ENCODE peak calls at places on chromosomes 16 and 17, in five cellular contexts. One of them, this sample, is unnamed.

GRCh38 chr17:48047113-48047740 is 932 bp upstream of the NFE2L1 start:
- DNase-seq in WTC11: no peak
- DNase-seq in cardiac fibroblast: no peak
- DNase-seq in cardiac muscle cell: no peak
- DNase-seq in AG04449: no peak
- DNase-seq in this sample: no peak

GRCh38 chr17:13429201-13429600 is 172.5 kb downstream of the HS3ST3A1 start:
- DNase-seq in AG04449: peak; percentile 69
- DNase-seq in WTC11: no peak
- DNase-seq in cardiac fibroblast: peak; percentile 50
- DNase-seq in cardiac muscle cell: peak; percentile 62
- DNase-seq in this sample: no peak

GRCh38 chr17:16214190-16215001 is 938 bp downstream of the NCOR1 start:
- DNase-seq in AG04449: no peak
- DNase-seq in WTC11: no peak
- DNase-seq in cardiac fibroblast: no peak
- DNase-seq in cardiac muscle cell: no peak
- DNase-seq in this sample: no peak

GRCh38 chr16:10182186-10182683 is at the start of gene GRIN2A:
- DNase-seq in AG04449: no peak
- DNase-seq in cardiac muscle cell: no peak
- DNase-seq in WTC11: peak; percentile 41
- DNase-seq in cardiac fibroblast: no peak
- DNase-seq in this sample: no peak

GRCh38 chr17:81197409-81197795 is 25.4 kb downstream of the CEP131 start:
- DNase-seq in cardiac fibroblast: no peak
- DNase-seq in cardiac muscle cell: no peak
- DNase-seq in AG04449: no peak
- DNase-seq in WTC11: no peak
- DNase-seq in this sample: no peak

GRCh38 chr16:28182183-28182582 is 29.6 kb downstream of the XPO6 start:
- DNase-seq in AG04449: no peak
- DNase-seq in WTC11: no peak
- DNase-seq in cardiac fibroblast: no peak
- DNase-seq in cardiac muscle cell: no peak
- DNase-seq in this sample: no peak

GRCh38 chr17:17940451-17940911 is 31.7 kb downstream of the TOM1L2 start:
- DNase-seq in WTC11: no peak
- DNase-seq in AG04449: no peak
- DNase-seq in cardiac fibroblast: peak; percentile 45
- DNase-seq in cardiac muscle cell: no peak
- DNase-seq in this sample: no peak

GRCh38 chr16:12123462-12123861 is 146.9 kb downstream of the SNX29 start:
- DNase-seq in AG04449: no peak
- DNase-seq in cardiac fibroblast: no peak
- DNase-seq in WTC11: no peak
- DNase-seq in cardiac muscle cell: no peak
- DNase-seq in this sample: no peak

GRCh38 chr16:76157629-76158028 is 119.6 kb upstream of the CNTNAP4 start:
- DNase-seq in AG04449: no peak
- DNase-seq in WTC11: no peak
- DNase-seq in cardiac fibroblast: no peak
- DNase-seq in cardiac muscle cell: no peak
- DNase-seq in this sample: no peak

GRCh38 chr17:41403409-41404023 is 6.1 kb upstream of the KRT31 start:
- DNase-seq in AG04449: no peak
- DNase-seq in WTC11: no peak
- DNase-seq in cardiac fibroblast: no peak
- DNase-seq in cardiac muscle cell: no peak
- DNase-seq in this sample: no peak

GRCh38 chr17:80526116-80526910 is 18.3 kb upstream of the RPTOR start:
- DNase-seq in cardiac muscle cell: no peak
- DNase-seq in WTC11: peak; percentile 54
- DNase-seq in cardiac fibroblast: no peak
- DNase-seq in AG04449: no peak
- DNase-seq in this sample: no peak

GRCh38 chr16:88936008-88936912 is 40.7 kb downstream of the CBFA2T3 start:
- DNase-seq in cardiac muscle cell: no peak
- DNase-seq in AG04449: no peak
- DNase-seq in WTC11: no peak
- DNase-seq in cardiac fibroblast: no peak
- DNase-seq in this sample: peak; percentile 68

GRCh38 chr16:84193480-84193879 is 2.5 kb downstream of the ADAD2 start:
- DNase-seq in cardiac fibroblast: no peak
- DNase-seq in AG04449: no peak
- DNase-seq in cardiac muscle cell: no peak
- DNase-seq in WTC11: no peak
- DNase-seq in this sample: no peak

GRCh38 chr16:82653550-82654511 is 27.1 kb downstream of the CDH13 start:
- DNase-seq in AG04449: peak; percentile 80
- DNase-seq in cardiac muscle cell: peak; percentile 91
- DNase-seq in WTC11: no peak
- DNase-seq in cardiac fibroblast: peak; percentile 88
- DNase-seq in this sample: no peak

GRCh38 chr17:33526753-33527152 is 233.7 kb upstream of the ASIC2 start:
- DNase-seq in WTC11: no peak
- DNase-seq in cardiac fibroblast: no peak
- DNase-seq in AG04449: no peak
- DNase-seq in cardiac muscle cell: no peak
- DNase-seq in this sample: no peak

GRCh38 chr17:61157246-61157887 is 242.3 kb upstream of the TBX2 start:
- DNase-seq in cardiac fibroblast: peak; percentile 48
- DNase-seq in cardiac muscle cell: peak; percentile 55
- DNase-seq in AG04449: no peak
- DNase-seq in WTC11: no peak
- DNase-seq in this sample: no peak

GRCh38 chr17:80082403-80083135 is 18.8 kb upstream of the GAA start:
- DNase-seq in cardiac fibroblast: peak; percentile 84
- DNase-seq in AG04449: no peak
- DNase-seq in cardiac muscle cell: peak; percentile 84
- DNase-seq in WTC11: peak; percentile 85
- DNase-seq in this sample: peak; percentile 74

GRCh38 chr17:51640108-51640622 is 379.8 kb downstream of the UTP18 start:
- DNase-seq in WTC11: peak; percentile 42
- DNase-seq in cardiac muscle cell: no peak
- DNase-seq in AG04449: no peak
- DNase-seq in cardiac fibroblast: no peak
- DNase-seq in this sample: no peak

GRCh38 chr17:45820052-45820780 is 24.5 kb upstream of the SPPL2C start:
- DNase-seq in WTC11: no peak
- DNase-seq in cardiac fibroblast: no peak
- DNase-seq in cardiac muscle cell: no peak
- DNase-seq in AG04449: no peak
- DNase-seq in this sample: no peak

GRCh38 chr17:34665803-34666763 is 86.7 kb downstream of the TMEM132E start:
- DNase-seq in WTC11: peak; percentile 56
- DNase-seq in cardiac muscle cell: no peak
- DNase-seq in AG04449: no peak
- DNase-seq in cardiac fibroblast: no peak
- DNase-seq in this sample: no peak

GRCh38 chr17:17067277-17067676 is 25.0 kb downstream of the MPRIP start:
- DNase-seq in AG04449: no peak
- DNase-seq in cardiac muscle cell: peak; percentile 48
- DNase-seq in WTC11: no peak
- DNase-seq in cardiac fibroblast: peak; percentile 25
- DNase-seq in this sample: no peak

GRCh38 chr17:80196652-80197051 is 23.5 kb downstream of the SGSH start:
- DNase-seq in AG04449: no peak
- DNase-seq in WTC11: no peak
- DNase-seq in cardiac muscle cell: no peak
- DNase-seq in cardiac fibroblast: no peak
- DNase-seq in this sample: no peak

GRCh38 chr17:67043283-67043682 is 1.1 kb upstream of the CACNG1 start:
- DNase-seq in WTC11: no peak
- DNase-seq in AG04449: no peak
- DNase-seq in cardiac fibroblast: no peak
- DNase-seq in cardiac muscle cell: no peak
- DNase-seq in this sample: no peak

GRCh38 chr16:11025120-11025531 is 80.8 kb downstream of the CLEC16A start:
- DNase-seq in cardiac muscle cell: no peak
- DNase-seq in cardiac fibroblast: no peak
- DNase-seq in AG04449: no peak
- DNase-seq in WTC11: no peak
- DNase-seq in this sample: no peak

GRCh38 chr16:85347213-85347591 is 234.9 kb upstream of the CIBAR2 start:
- DNase-seq in WTC11: peak; percentile 77
- DNase-seq in cardiac muscle cell: peak; percentile 31
- DNase-seq in cardiac fibroblast: no peak
- DNase-seq in AG04449: no peak
- DNase-seq in this sample: no peak
- TF ChIP-seq CTCF in WTC11: peak; percentile 63
- TF ChIP-seq CTCF in cardiac muscle cell: peak; percentile 47
- TF ChIP-seq CTCF in cardiac fibroblast: peak; percentile 27
- TF ChIP-seq CTCF in AG04449: peak; percentile 44
- TF ChIP-seq CTCF in this sample: no peak

GRCh38 chr16:78705694-78706093 is 606.2 kb downstream of the WWOX start:
- DNase-seq in cardiac fibroblast: no peak
- DNase-seq in cardiac muscle cell: peak; percentile 15
- DNase-seq in AG04449: no peak
- DNase-seq in WTC11: no peak
- DNase-seq in this sample: no peak
- TF ChIP-seq CTCF in cardiac fibroblast: peak; percentile 7
- TF ChIP-seq CTCF in cardiac muscle cell: peak; percentile 13
- TF ChIP-seq CTCF in AG04449: no peak
- TF ChIP-seq CTCF in WTC11: peak; percentile 23
- TF ChIP-seq CTCF in this sample: no peak

GRCh38 chr17:8630227-8630801 is at the start of gene MYH10:
- DNase-seq in cardiac fibroblast: no peak
- DNase-seq in AG04449: no peak
- DNase-seq in cardiac muscle cell: no peak
- DNase-seq in WTC11: no peak
- DNase-seq in this sample: no peak
- TF ChIP-seq CTCF in cardiac fibroblast: peak; percentile 17
- TF ChIP-seq CTCF in AG04449: peak; percentile 39
- TF ChIP-seq CTCF in cardiac muscle cell: peak; percentile 20
- TF ChIP-seq CTCF in WTC11: no peak
- TF ChIP-seq CTCF in this sample: no peak

GRCh38 chr16:66509576-66509975 is 40.3 kb downstream of the TK2 start:
- DNase-seq in AG04449: no peak
- DNase-seq in WTC11: no peak
- DNase-seq in cardiac fibroblast: no peak
- DNase-seq in cardiac muscle cell: no peak
- DNase-seq in this sample: no peak

GRCh38 chr16:66512589-66513404 is 37.1 kb downstream of the TK2 start:
- DNase-seq in cardiac fibroblast: peak; percentile 64
- DNase-seq in AG04449: no peak
- DNase-seq in cardiac muscle cell: peak; percentile 74
- DNase-seq in WTC11: no peak
- DNase-seq in this sample: no peak

GRCh38 chr16:66510298-66510697 is 39.6 kb downstream of the TK2 start:
- DNase-seq in cardiac muscle cell: no peak
- DNase-seq in cardiac fibroblast: no peak
- DNase-seq in AG04449: no peak
- DNase-seq in WTC11: no peak
- DNase-seq in this sample: no peak

GRCh38 chr16:66510711-66511614 is 39.0 kb downstream of the TK2 start:
- DNase-seq in cardiac muscle cell: peak; percentile 54
- DNase-seq in AG04449: no peak
- DNase-seq in WTC11: no peak
- DNase-seq in cardiac fibroblast: peak; percentile 49
- DNase-seq in this sample: no peak

GRCh38 chr16:66511615-66512500 is 38.1 kb downstream of the TK2 start:
- DNase-seq in AG04449: no peak
- DNase-seq in cardiac fibroblast: peak; percentile 74
- DNase-seq in cardiac muscle cell: peak; percentile 80
- DNase-seq in WTC11: peak; percentile 46
- DNase-seq in this sample: no peak
- TF ChIP-seq CTCF in AG04449: no peak
- TF ChIP-seq CTCF in cardiac fibroblast: peak; percentile 8
- TF ChIP-seq CTCF in cardiac muscle cell: peak; percentile 10
- TF ChIP-seq CTCF in WTC11: no peak
- TF ChIP-seq CTCF in this sample: peak; percentile 22

GRCh38 chr17:78412403-78412802 is 34.0 kb downstream of the PGS1 start:
- DNase-seq in cardiac muscle cell: peak; percentile 36
- DNase-seq in cardiac fibroblast: peak; percentile 35
- DNase-seq in AG04449: no peak
- DNase-seq in WTC11: no peak
- DNase-seq in this sample: no peak
- TF ChIP-seq CTCF in cardiac muscle cell: peak; percentile 45
- TF ChIP-seq CTCF in cardiac fibroblast: peak; percentile 57
- TF ChIP-seq CTCF in AG04449: peak; percentile 56
- TF ChIP-seq CTCF in WTC11: no peak
- TF ChIP-seq CTCF in this sample: peak; percentile 28

GRCh38 chr16:81142864-81143263 is 46.7 kb upstream of the GCSH start:
- DNase-seq in cardiac muscle cell: no peak
- DNase-seq in cardiac fibroblast: no peak
- DNase-seq in WTC11: no peak
- DNase-seq in AG04449: no peak
- DNase-seq in this sample: no peak

GRCh38 chr16:81137754-81138153 is 41.6 kb upstream of the GCSH start:
- DNase-seq in WTC11: no peak
- DNase-seq in cardiac muscle cell: no peak
- DNase-seq in cardiac fibroblast: no peak
- DNase-seq in AG04449: no peak
- DNase-seq in this sample: no peak

GRCh38 chr16:81143921-81144471 is 47.8 kb upstream of the GCSH start:
- DNase-seq in cardiac muscle cell: no peak
- DNase-seq in cardiac fibroblast: no peak
- DNase-seq in AG04449: no peak
- DNase-seq in WTC11: no peak
- DNase-seq in this sample: no peak

GRCh38 chr16:81137012-81137335 is 40.8 kb upstream of the GCSH start:
- DNase-seq in cardiac muscle cell: peak; percentile 32
- DNase-seq in cardiac fibroblast: peak; percentile 37
- DNase-seq in WTC11: no peak
- DNase-seq in AG04449: no peak
- DNase-seq in this sample: no peak

DNA sequence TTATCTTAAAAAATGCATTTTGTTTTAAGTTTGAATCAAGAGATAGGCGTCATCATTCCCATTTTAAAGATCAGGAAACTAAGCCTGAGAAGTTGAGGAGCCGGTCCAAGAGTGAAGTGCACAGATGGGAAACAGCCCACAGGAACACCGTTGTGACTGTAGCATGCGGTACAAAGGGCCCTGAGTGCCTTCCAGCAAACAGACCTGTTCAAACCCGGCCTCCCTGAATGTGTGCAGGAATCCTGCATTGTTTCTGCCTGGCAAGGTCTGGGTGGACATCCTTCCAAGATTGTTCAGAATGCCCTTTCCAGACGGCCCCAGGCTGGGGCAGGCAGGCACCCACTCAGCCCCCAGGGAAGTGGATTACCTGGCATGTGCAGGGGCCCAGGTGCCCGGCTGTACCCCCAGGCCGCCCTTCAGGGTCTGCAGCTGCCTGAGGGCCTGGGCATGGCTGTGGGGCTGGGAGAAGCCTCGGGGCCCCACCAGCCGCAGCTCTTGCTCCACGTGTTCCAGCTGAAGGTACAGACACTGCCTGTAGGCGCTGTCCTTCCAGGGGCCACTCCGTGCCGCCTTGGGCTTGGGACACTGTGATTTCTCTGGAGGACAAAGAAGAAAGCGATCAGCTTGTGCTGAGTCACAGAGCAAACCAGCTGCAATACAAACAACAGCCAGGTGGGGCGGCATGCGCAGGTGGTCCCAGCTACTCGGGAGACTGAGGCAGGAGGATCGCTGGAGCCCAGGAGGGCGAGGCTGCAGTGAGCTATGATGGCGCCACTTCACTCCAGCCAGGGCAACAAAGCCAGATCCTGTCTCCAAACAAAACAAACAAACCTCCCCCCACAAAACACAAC is 45.0 kb upstream of the GCSH start:
- DNase-seq in cardiac fibroblast: no peak
- DNase-seq in AG04449: no peak
- DNase-seq in WTC11: peak; percentile 74
- DNase-seq in cardiac muscle cell: no peak
- DNase-seq in this sample: no peak
- TF ChIP-seq CTCF in cardiac fibroblast: peak; percentile 28
- TF ChIP-seq CTCF in AG04449: peak; percentile 9
- TF ChIP-seq CTCF in WTC11: peak; percentile 46
- TF ChIP-seq CTCF in cardiac muscle cell: peak; percentile 30
- TF ChIP-seq CTCF in this sample: no peak